ENCODE peak calls at places on chromosomes 7 and 10, in nine cellular contexts. D is breast epithelium, R is GM12891, N is GM12878, S is A549, W is spleen, V is body of pancreas, O is suprapubic skin, I is heart left ventricle. Y is an unnamed sample.
A peak's percentile ranks its signal among the peaks of the same experiment; 100 is the strongest.

GRCh38 chr7:116401711-116402110 is 97.8 kb upstream of the CAV2 start:
- DNase-seq in D (no peak), R (no peak), N (no peak), S (no peak), W (no peak), V (no peak), O (no peak), I (no peak), Y (no peak)

GRCh38 chr10:124465003-124465776 is 3.6 kb downstream of the LHPP start:
- DNase-seq in D (no peak), R (no peak), N (peak; percentile 25), S (no peak), W (peak; percentile 75), V (no peak), O (no peak), I (no peak), Y (no peak)

GRCh38 chr10:126905776-126906703 is 812 bp downstream of the DOCK1 start:
- DNase-seq in D (peak; percentile 32), R (no peak), N (no peak), S (peak; percentile 30), W (peak; percentile 70), V (peak; percentile 25), O (peak; percentile 78), I (peak; percentile 48), Y (peak; percentile 33)

GRCh38 chr10:69715156-69715898 is 85.3 kb downstream of the FAM241B start:
- DNase-seq in D (no peak), R (no peak), N (no peak), S (no peak), W (no peak), V (no peak), O (no peak), I (no peak), Y (no peak)

GRCh38 chr10:22932626-22933370 is 4.9 kb downstream of the ARMC3 start:
- DNase-seq in D (no peak), R (no peak), N (no peak), S (no peak), W (no peak), V (no peak), O (no peak), I (no peak), Y (no peak)

GRCh38 chr7:20395494-20395893 is 64.8 kb downstream of the ITGB8 start:
- DNase-seq in D (no peak), R (no peak), N (no peak), S (no peak), W (no peak), V (no peak), O (no peak), I (no peak), Y (no peak)

GRCh38 chr10:113108948-113109347 is 158.9 kb downstream of the TCF7L2 start:
- DNase-seq in D (no peak), R (no peak), N (no peak), S (no peak), W (no peak), V (no peak), O (no peak), I (peak; percentile 7), Y (no peak)

GRCh38 chr7:149293338-149293737 is 31.3 kb downstream of the ZNF783 start:
- DNase-seq in D (no peak), R (no peak), N (no peak), S (no peak), W (no peak), V (no peak), O (no peak), I (no peak), Y (no peak)

GRCh38 chr7:6642861-6643640 is 5.9 kb downstream of the ZNF316 start:
- DNase-seq in D (no peak), R (no peak), N (no peak), S (no peak), W (no peak), V (no peak), O (no peak), I (no peak), Y (no peak)

GRCh38 chr10:130363051-130363450 is 226.9 kb downstream of the GLRX3 start:
- DNase-seq in D (no peak), R (no peak), N (no peak), S (no peak), W (no peak), V (no peak), O (no peak), I (no peak), Y (no peak)

GRCh38 chr10:76408646-76409045 is 977.2 kb downstream of the LRMDA start:
- DNase-seq in D (no peak), R (no peak), N (no peak), S (no peak), W (no peak), V (no peak), O (no peak), I (no peak), Y (no peak)

GRCh38 chr10:119030421-119031250 is 1.1 kb downstream of the NANOS1 start:
- DNase-seq in D (no peak), R (peak; percentile 61), N (peak; percentile 62), S (peak; percentile 74), W (peak; percentile 85), V (peak; percentile 56), O (no peak), I (peak; percentile 41), Y (peak; percentile 53)

GRCh38 chr10:119031496-119032059 is 2.1 kb downstream of the NANOS1 start:
- DNase-seq in D (no peak), R (no peak), N (no peak), S (no peak), W (no peak), V (no peak), O (no peak), I (no peak), Y (no peak)

GRCh38 chr10:119028900-119029612 is 458 bp upstream of the NANOS1 start:
- DNase-seq in D (peak; percentile 79), R (peak; percentile 95), N (peak; percentile 35), S (peak; percentile 88), W (peak; percentile 90), V (peak; percentile 89), O (peak; percentile 88), I (peak; percentile 92), Y (peak; percentile 89)

GRCh38 chr10:119026301-119027110 is 3.0 kb upstream of the NANOS1 start:
- DNase-seq in D (no peak), R (no peak), N (no peak), S (no peak), W (no peak), V (no peak), O (no peak), I (no peak), Y (no peak)

DNA sequence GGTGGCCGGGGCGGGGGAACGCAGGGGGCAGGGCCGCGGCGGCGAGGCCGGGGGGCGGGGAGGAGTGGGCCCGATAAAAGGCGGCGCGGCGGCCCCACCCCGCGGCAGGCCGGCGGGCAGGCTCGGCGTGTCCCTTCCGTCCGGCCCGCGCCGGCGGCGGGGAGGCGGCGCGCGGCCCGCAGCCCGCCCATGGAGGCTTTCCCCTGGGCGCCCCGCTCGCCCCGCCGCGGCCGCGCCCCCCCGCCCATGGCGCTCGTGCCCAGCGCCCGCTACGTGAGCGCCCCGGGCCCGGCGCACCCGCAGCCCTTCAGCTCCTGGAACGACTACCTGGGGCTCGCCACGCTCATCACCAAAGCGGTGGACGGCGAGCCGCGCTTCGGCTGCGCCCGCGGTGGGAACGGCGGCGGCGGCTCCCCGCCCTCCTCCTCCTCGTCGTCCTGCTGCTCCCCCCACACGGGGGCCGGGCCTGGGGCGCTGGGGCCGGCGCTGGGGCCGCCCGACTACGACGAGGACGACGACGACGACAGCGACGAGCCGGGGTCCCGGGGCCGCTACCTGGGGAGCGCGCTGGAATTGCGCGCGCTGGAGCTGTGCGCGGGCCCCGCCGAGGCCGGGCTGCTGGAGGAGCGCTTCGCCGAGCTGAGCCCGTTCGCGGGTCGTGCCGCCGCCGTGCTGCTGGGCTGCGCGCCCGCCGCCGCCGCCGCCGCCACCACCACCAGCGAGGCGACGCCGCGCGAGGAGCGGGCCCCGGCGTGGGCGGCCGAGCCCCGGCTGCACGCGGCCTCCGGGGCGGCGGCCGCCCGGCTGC is at the start of gene NANOS1:
- DNase-seq in D (no peak), R (no peak), N (no peak), S (peak; percentile 40), W (peak; percentile 79), V (no peak), O (no peak), I (peak; percentile 26), Y (no peak)
- TF ChIP-seq POLR2A in D (no peak), R (no peak), N (peak; percentile 53), S (peak; percentile 95), W (no peak), V (no peak), O (no peak), I (no peak), Y (no peak)

GRCh38 chr7:4739528-4739992 is 35.9 kb upstream of the AP5Z1 start:
- DNase-seq in D (no peak), R (no peak), N (no peak), S (peak; percentile 83), W (no peak), V (peak; percentile 54), O (no peak), I (no peak), Y (peak; percentile 38)
- TF ChIP-seq POLR2A in D (no peak), R (no peak), N (no peak), S (peak; percentile 13), W (no peak), V (peak; percentile 22), O (no peak), I (no peak), Y (no peak)

GRCh38 chr10:95814011-95814727 is 58.2 kb downstream of the ENTPD1 start:
- DNase-seq in D (no peak), R (no peak), N (no peak), S (no peak), W (no peak), V (peak; percentile 54), O (no peak), I (peak; percentile 50), Y (no peak)
- TF ChIP-seq POLR2A in D (no peak), R (peak; percentile 50), N (peak; percentile 30), S (no peak), W (no peak), V (no peak), O (no peak), I (no peak), Y (no peak)

GRCh38 chr7:157299613-157300405 is 37.0 kb upstream of the DNAJB6 start:
- DNase-seq in D (no peak), R (no peak), N (no peak), S (peak; percentile 87), W (peak; percentile 81), V (peak; percentile 22), O (no peak), I (no peak), Y (no peak)

GRCh38 chr7:157299317-157299612 is 37.5 kb upstream of the DNAJB6 start:
- DNase-seq in D (no peak), R (no peak), N (no peak), S (no peak), W (no peak), V (no peak), O (no peak), I (no peak), Y (no peak)

GRCh38 chr7:157300406-157300770 is 36.4 kb upstream of the DNAJB6 start:
- DNase-seq in D (no peak), R (no peak), N (no peak), S (no peak), W (no peak), V (no peak), O (no peak), I (no peak), Y (no peak)

GRCh38 chr7:157306836-157307533 is 29.8 kb upstream of the DNAJB6 start:
- DNase-seq in D (no peak), R (no peak), N (no peak), S (no peak), W (no peak), V (no peak), O (no peak), I (no peak), Y (no peak)

DNA sequence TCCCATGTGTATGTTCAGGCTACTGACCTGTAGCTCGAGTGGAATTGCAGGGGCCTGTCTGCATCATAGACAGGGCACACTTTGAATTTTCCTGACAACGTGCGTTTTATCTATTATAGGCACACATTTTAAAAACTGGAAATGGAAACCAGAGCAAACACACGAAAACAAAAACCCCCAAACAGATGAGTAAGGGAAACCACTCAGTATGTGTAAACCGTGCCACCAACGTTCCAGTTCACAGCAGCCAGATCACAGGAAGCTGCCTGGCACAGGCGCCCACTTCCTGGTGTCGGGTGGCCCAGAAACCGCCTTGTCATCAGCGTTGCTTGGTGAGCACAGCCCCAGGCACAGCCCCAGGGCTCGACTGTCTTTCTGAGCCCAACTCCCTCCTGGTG is 34.5 kb upstream of the DNAJB6 start:
- DNase-seq in D (peak; percentile 75), R (peak; percentile 67), N (peak; percentile 87), S (peak; percentile 57), W (peak; percentile 96), V (peak; percentile 77), O (no peak), I (peak; percentile 59), Y (peak; percentile 56)
- TF ChIP-seq POLR2A in D (no peak), R (peak; percentile 44), N (peak; percentile 67), S (no peak), W (no peak), V (no peak), O (no peak), I (no peak), Y (no peak)